ENCODE peak calls at places on chromosomes 11 and 22, in nine cellular contexts. S is HCT116; I is effector memory CD4-positive, alpha-beta T cell; X is heart left ventricle; L is upper lobe of right lung; A is astrocyte of the cerebellum; D is colonic mucosa; E is fibroblast of mammary gland; F is coronary artery. Y is an unnamed sample.

GRCh38 chr22:45867118-45867905 is 109.7 kb downstream of the WNT7B start:
- DNase-seq in L (peak), E (peak), S (no peak), I (no peak), A (no peak), F (no peak), X (no peak), D (peak), Y (no peak)

GRCh38 chr11:110755961-110756360 is 43.7 kb upstream of the ARHGAP20 start:
- DNase-seq in L (no peak), F (no peak), E (no peak), S (no peak), X (no peak), D (no peak), I (no peak), A (no peak), Y (no peak)

GRCh38 chr11:10886652-10887250 is 28.9 kb upstream of the ZBED5 start:
- DNase-seq in I (no peak), F (no peak), S (no peak), A (no peak), D (no peak), X (no peak), L (no peak), E (no peak), Y (no peak)

GRCh38 chr11:74010306-74010981 is 1.6 kb upstream of the UCP3 start:
- DNase-seq in L (no peak), S (no peak), D (no peak), E (no peak), X (no peak), A (no peak), F (peak), I (no peak), Y (no peak)

GRCh38 chr22:30635273-30636225 is at the start of gene SLC35E4:
- DNase-seq in I (peak), S (peak), L (peak), X (peak), A (peak), F (peak), E (peak), D (peak), Y (peak)

GRCh38 chr11:111417011-111417765 is 38.1 kb upstream of the POU2AF1 start:
- DNase-seq in X (no peak), S (no peak), A (no peak), D (no peak), I (no peak), L (no peak), F (no peak), E (peak), Y (no peak)

GRCh38 chr11:31823372-31824371 is 12.6 kb upstream of the PAX6 start:
- DNase-seq in D (no peak), S (no peak), I (no peak), L (no peak), F (no peak), A (no peak), X (no peak), E (no peak), Y (no peak)

GRCh38 chr11:19642185-19642591 is 70.4 kb upstream of the NAV2 start:
- DNase-seq in I (no peak), S (no peak), L (no peak), A (no peak), D (no peak), X (no peak), E (peak), F (no peak), Y (peak)

GRCh38 chr22:31271485-31271884 is 20.8 kb downstream of the PIK3IP1 start:
- DNase-seq in S (no peak), D (no peak), A (no peak), F (no peak), X (no peak), L (no peak), I (no peak), E (no peak), Y (no peak)

GRCh38 chr22:43401661-43402060 is 10.2 kb upstream of the MPPED1 start:
- DNase-seq in S (no peak), I (no peak), F (no peak), L (no peak), X (no peak), D (no peak), A (no peak), E (no peak), Y (no peak)

GRCh38 chr22:27480487-27480886 is 321.1 kb downstream of the MN1 start:
- DNase-seq in S (no peak), F (no peak), E (no peak), D (no peak), X (no peak), L (no peak), I (no peak), A (no peak), Y (no peak)
- H3K4me3 ChIP-seq in S (no peak), F (no peak), E (no peak), D (no peak), X (no peak), L (no peak), I (no peak), A (no peak), Y (no peak)

GRCh38 chr11:27076121-27076589 is 35.5 kb downstream of the BBOX1 start:
- DNase-seq in D (no peak), I (no peak), F (no peak), X (no peak), E (no peak), L (no peak), S (no peak), A (no peak), Y (no peak)
- H3K4me3 ChIP-seq in D (no peak), I (no peak), F (no peak), X (no peak), E (no peak), L (no peak), S (no peak), A (no peak), Y (no peak)

GRCh38 chr11:725624-726202 is 19.7 kb downstream of the EPS8L2 start:
- DNase-seq in X (no peak), L (peak), F (no peak), A (no peak), I (no peak), S (no peak), D (peak), E (no peak), Y (no peak)
- H3K4me3 ChIP-seq in X (peak), L (peak), F (peak), A (no peak), I (peak), S (no peak), D (peak), E (no peak), Y (no peak)

GRCh38 chr22:25404556-25404922 is 159.9 kb upstream of the GRK3 start:
- DNase-seq in F (no peak), D (no peak), L (no peak), A (no peak), I (no peak), S (no peak), E (no peak), X (no peak), Y (no peak)

GRCh38 chr22:25403284-25403606 is 161.2 kb upstream of the GRK3 start:
- DNase-seq in S (no peak), A (no peak), F (no peak), E (no peak), L (no peak), X (no peak), I (no peak), D (no peak), Y (no peak)

GRCh38 chr22:25402501-25403283 is 161.8 kb upstream of the GRK3 start:
- DNase-seq in F (no peak), D (peak), S (no peak), L (peak), I (no peak), E (peak), A (peak), X (peak), Y (no peak)

GRCh38 chr22:25403752-25404471 is 160.6 kb upstream of the GRK3 start:
- DNase-seq in A (no peak), F (no peak), D (peak), I (no peak), X (no peak), S (no peak), L (no peak), E (peak), Y (no peak)

DNA sequence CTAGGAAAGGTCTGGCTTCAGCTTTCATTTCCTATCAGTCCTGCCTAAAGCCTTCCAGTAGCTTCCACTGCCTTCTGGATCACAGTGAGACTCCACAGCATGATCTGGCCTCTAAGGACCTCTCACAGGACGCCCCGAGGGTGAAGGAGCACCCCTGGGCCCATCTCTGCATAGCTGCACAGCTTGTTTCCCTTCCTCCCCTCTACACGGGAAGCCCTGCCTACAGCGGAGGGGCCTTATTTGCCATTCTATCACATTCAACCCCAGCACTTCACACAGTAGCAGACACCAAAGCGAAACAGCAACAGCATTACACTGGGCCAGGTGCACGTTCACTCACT is 162.3 kb upstream of the GRK3 start:
- DNase-seq in I (no peak), F (no peak), X (no peak), L (no peak), E (no peak), S (no peak), D (no peak), A (no peak), Y (no peak)
- H3K4me3 ChIP-seq in I (no peak), F (no peak), X (peak), L (no peak), E (no peak), S (no peak), D (no peak), A (no peak), Y (no peak)

GRCh38 chr11:60777572-60777971 is 7.6 kb upstream of the MS4A10 start:
- DNase-seq in X (peak), S (no peak), D (no peak), E (peak), A (peak), F (no peak), L (peak), I (no peak), Y (peak)

GRCh38 chr11:60774726-60775125 is 10.4 kb upstream of the MS4A10 start:
- DNase-seq in X (no peak), F (no peak), D (no peak), A (no peak), L (peak), I (no peak), S (no peak), E (no peak), Y (no peak)

GRCh38 chr11:60776167-60776566 is 9.0 kb upstream of the MS4A10 start:
- DNase-seq in S (no peak), L (peak), D (no peak), E (no peak), X (no peak), I (no peak), F (no peak), A (no peak), Y (no peak)

GRCh38 chr11:60777106-60777505 is 8.0 kb upstream of the MS4A10 start:
- DNase-seq in L (no peak), E (no peak), I (no peak), A (no peak), S (no peak), X (no peak), F (no peak), D (no peak), Y (no peak)

DNA sequence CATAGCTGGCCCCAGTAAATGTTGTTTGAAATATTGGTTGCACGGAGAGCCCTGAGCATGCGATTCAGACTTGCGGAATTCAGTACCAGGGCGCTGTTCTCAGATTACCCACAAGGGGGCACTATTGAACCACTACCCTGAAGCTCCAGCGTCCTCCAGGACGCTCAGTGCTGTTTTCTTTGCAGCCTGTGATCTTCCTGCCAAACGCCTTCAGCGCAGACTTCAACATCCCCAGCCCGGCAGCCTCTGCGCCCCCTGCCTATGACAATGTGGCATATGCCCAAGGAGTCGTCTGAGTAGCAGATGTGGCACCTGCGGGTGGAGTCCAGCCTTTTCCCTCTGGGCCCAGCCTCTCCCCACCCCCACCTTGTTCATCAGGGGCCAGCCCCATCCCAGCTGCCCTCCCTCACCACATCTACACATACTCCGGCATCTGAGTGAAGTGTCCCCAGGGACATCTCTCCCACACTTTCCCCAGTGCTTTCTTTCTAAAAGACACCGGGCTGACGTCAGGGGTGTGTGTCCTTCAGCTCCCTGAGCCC is 9.6 kb upstream of the MS4A10 start:
- DNase-seq in X (peak), F (peak), L (peak), D (peak), A (peak), I (peak), E (peak), S (peak), Y (peak)
- H3K4me3 ChIP-seq in X (no peak), F (no peak), L (no peak), D (no peak), A (no peak), I (no peak), E (no peak), S (no peak), Y (no peak)

GRCh38 chr11:61828379-61828628 is 204 bp downstream of the FADS2 start:
- DNase-seq in F (no peak), S (no peak), A (no peak), X (no peak), D (no peak), E (no peak), I (no peak), L (no peak), Y (no peak)

GRCh38 chr11:61832207-61832606 is 4.1 kb downstream of the FADS2 start:
- DNase-seq in D (no peak), A (no peak), L (no peak), S (no peak), I (no peak), E (no peak), X (no peak), F (no peak), Y (no peak)

GRCh38 chr11:61828629-61829407 is 718 bp downstream of the FADS2 start:
- DNase-seq in F (peak), E (peak), X (peak), L (peak), S (no peak), I (no peak), A (no peak), D (peak), Y (no peak)

GRCh38 chr11:61829806-61830205 is 1.7 kb downstream of the FADS2 start:
- DNase-seq in E (no peak), I (no peak), F (no peak), D (no peak), S (no peak), L (no peak), A (no peak), X (no peak), Y (no peak)

GRCh38 chr11:61830318-61831105 is 2.4 kb downstream of the FADS2 start:
- DNase-seq in I (no peak), F (no peak), X (no peak), D (no peak), S (no peak), L (no peak), A (no peak), E (no peak), Y (no peak)
- H3K4me3 ChIP-seq in I (no peak), F (peak), X (no peak), D (no peak), S (no peak), L (peak), A (peak), E (peak), Y (peak)

GRCh38 chr11:121336279-121336947 is 43.8 kb downstream of the SC5D start:
- DNase-seq in L (no peak), I (no peak), E (no peak), A (no peak), X (no peak), F (no peak), D (no peak), S (no peak), Y (no peak)

GRCh38 chr11:121337740-121338272 is 45.2 kb downstream of the SC5D start:
- DNase-seq in F (no peak), D (no peak), E (no peak), L (no peak), S (no peak), X (no peak), A (no peak), I (no peak), Y (no peak)

GRCh38 chr11:121337078-121337477 is 44.5 kb downstream of the SC5D start:
- DNase-seq in I (no peak), E (no peak), X (no peak), L (no peak), D (no peak), S (no peak), A (no peak), F (no peak), Y (no peak)

GRCh38 chr11:121340010-121340580 is 47.5 kb downstream of the SC5D start:
- DNase-seq in E (no peak), A (no peak), I (no peak), L (no peak), F (no peak), D (no peak), X (no peak), S (no peak), Y (no peak)

DNA sequence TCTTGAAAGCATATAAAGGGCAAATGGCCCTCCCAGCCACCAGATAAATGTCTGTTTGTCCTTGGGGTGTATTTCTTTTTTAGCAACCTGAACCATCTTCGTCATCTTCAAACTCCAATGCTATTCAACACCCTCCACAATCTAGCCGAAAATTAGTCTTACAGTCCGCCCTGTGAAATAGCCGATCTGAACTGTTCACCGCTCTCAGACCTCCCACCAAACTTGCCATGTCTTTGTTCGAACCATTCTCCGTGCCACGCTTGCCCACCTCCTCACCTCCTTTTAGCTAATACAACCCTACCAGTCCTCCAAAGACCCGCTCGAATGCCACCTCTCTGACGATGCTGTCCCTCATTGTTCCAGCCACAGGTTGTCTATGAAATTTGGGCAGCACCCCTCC is 46.0 kb downstream of the SC5D start:
- DNase-seq in I (no peak), F (no peak), D (no peak), L (no peak), S (no peak), X (no peak), A (no peak), E (no peak), Y (no peak)
- H3K4me3 ChIP-seq in I (no peak), F (no peak), D (no peak), L (no peak), S (no peak), X (no peak), A (no peak), E (no peak), Y (no peak)

DNA sequence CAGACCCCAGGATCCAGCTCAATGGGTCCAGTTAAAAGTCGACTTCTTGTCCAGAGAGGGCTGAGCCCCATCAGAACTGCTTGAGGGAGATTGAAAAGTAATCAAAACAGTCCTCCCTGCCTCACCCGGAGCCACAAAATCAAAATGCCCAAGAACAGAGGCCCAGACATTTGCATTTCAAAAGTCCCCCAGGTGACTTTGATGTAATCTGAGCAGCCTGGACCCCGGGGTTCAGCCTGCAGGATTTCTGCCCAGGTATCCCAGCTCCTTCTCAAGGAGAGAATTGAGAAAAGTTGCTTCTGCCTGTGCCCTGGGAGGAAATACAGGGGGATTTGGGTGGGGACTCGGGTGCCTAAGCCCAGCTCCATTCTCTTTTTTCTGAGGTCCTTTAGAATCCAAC is 1385.0 kb downstream of the TBC1D22A start:
- DNase-seq in A (no peak), D (no peak), I (no peak), L (no peak), F (no peak), E (no peak), S (no peak), X (no peak), Y (no peak)
- H3K4me3 ChIP-seq in A (no peak), D (no peak), I (no peak), L (no peak), F (no peak), E (no peak), S (no peak), X (no peak), Y (no peak)

GRCh38 chr11:112770017-112770416 is 191.2 kb upstream of the NCAM1 start:
- DNase-seq in X (no peak), I (no peak), F (no peak), E (no peak), D (no peak), A (no peak), S (no peak), L (no peak), Y (no peak)

GRCh38 chr11:112771847-112772246 is 189.4 kb upstream of the NCAM1 start:
- DNase-seq in I (no peak), S (no peak), F (no peak), L (no peak), E (no peak), X (no peak), A (no peak), D (no peak), Y (no peak)

GRCh38 chr11:112769573-112769972 is 191.6 kb upstream of the NCAM1 start:
- DNase-seq in A (no peak), D (no peak), L (no peak), E (no peak), I (no peak), X (no peak), S (no peak), F (no peak), Y (no peak)

GRCh38 chr11:112770487-112770886 is 190.7 kb upstream of the NCAM1 start:
- DNase-seq in E (no peak), D (no peak), X (no peak), L (no peak), I (no peak), S (no peak), A (no peak), F (no peak), Y (no peak)

GRCh38 chr11:112769170-112769569 is 192.1 kb upstream of the NCAM1 start:
- DNase-seq in E (no peak), I (no peak), X (no peak), F (no peak), S (no peak), L (no peak), A (no peak), D (no peak), Y (no peak)
- H3K4me3 ChIP-seq in E (no peak), I (no peak), X (no peak), F (no peak), S (no peak), L (no peak), A (no peak), D (no peak), Y (no peak)

DNA sequence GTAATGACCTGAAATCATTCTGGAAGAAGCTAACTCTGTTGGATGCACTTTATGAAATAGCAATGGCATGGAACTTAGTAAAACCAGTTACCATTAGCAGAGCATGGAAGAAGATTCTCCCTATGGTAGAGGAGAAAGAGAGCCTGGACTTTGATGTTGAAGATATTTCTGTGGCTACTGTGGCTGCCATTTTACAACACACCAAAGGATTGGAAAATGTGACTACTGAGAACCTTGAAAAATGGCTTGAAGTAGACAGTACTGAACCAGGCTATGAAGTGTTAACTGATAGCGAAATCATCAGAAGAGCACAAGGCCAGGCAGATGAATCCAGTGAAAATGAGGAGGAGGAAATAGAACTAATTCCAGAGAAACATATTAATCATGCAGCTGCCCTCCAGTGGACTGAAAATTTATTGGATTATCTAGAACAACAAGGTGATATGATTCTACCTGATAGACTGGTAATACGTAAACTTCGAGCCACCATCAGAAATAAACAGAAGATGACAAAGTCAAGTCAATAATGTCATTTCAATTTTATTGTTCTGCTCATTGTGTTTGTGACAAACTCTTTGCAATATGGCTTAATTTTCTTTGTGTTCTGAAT is 2.0 kb downstream of the JRKL start:
- DNase-seq in X (no peak), E (peak), S (no peak), D (no peak), F (no peak), L (no peak), A (no peak), I (no peak), Y (no peak)
- H3K4me3 ChIP-seq in X (no peak), E (no peak), S (no peak), D (no peak), F (no peak), L (no peak), A (no peak), I (no peak), Y (no peak)